ENCODE peak calls at places on chromosome 9, in seven cellular contexts. One of them, this sample, is unnamed.

GRCh38 chr9:135783540-135784245 is 81.7 kb downstream of the KCNT1 start:
- DNase-seq in fibroblast of the aortic adventitia: no peak
- DNase-seq in B cell: no peak
- DNase-seq in right atrium auricular region: no peak
- DNase-seq in choroid plexus epithelial cell: no peak
- DNase-seq in nephron progenitor cell: no peak
- DNase-seq in cardiac fibroblast: no peak
- DNase-seq in this sample: no peak

GRCh38 chr9:70049236-70049635 is 5.6 kb downstream of the MAMDC2 start:
- DNase-seq in fibroblast of the aortic adventitia: peak; percentile 62
- DNase-seq in B cell: no peak
- DNase-seq in right atrium auricular region: peak; percentile 87
- DNase-seq in choroid plexus epithelial cell: peak; percentile 84
- DNase-seq in nephron progenitor cell: no peak
- DNase-seq in cardiac fibroblast: peak; percentile 82
- DNase-seq in this sample: no peak

GRCh38 chr9:112252194-112252593 is 77.1 kb upstream of the SUSD1 start:
- DNase-seq in fibroblast of the aortic adventitia: no peak
- DNase-seq in B cell: no peak
- DNase-seq in right atrium auricular region: no peak
- DNase-seq in choroid plexus epithelial cell: no peak
- DNase-seq in nephron progenitor cell: no peak
- DNase-seq in cardiac fibroblast: no peak
- DNase-seq in this sample: no peak

GRCh38 chr9:83637389-83637788 is 14.4 kb downstream of the IDNK start:
- DNase-seq in fibroblast of the aortic adventitia: no peak
- DNase-seq in B cell: no peak
- DNase-seq in right atrium auricular region: no peak
- DNase-seq in choroid plexus epithelial cell: no peak
- DNase-seq in nephron progenitor cell: no peak
- DNase-seq in cardiac fibroblast: no peak
- DNase-seq in this sample: no peak

GRCh38 chr9:23801523-23801922 is 24.5 kb downstream of the ELAVL2 start:
- DNase-seq in fibroblast of the aortic adventitia: no peak
- DNase-seq in B cell: no peak
- DNase-seq in right atrium auricular region: no peak
- DNase-seq in choroid plexus epithelial cell: no peak
- DNase-seq in nephron progenitor cell: no peak
- DNase-seq in cardiac fibroblast: no peak
- DNase-seq in this sample: no peak

GRCh38 chr9:14205463-14205862 is 108.5 kb downstream of the NFIB start:
- DNase-seq in fibroblast of the aortic adventitia: peak; percentile 96
- DNase-seq in B cell: no peak
- DNase-seq in right atrium auricular region: no peak
- DNase-seq in choroid plexus epithelial cell: peak; percentile 92
- DNase-seq in nephron progenitor cell: no peak
- DNase-seq in cardiac fibroblast: peak; percentile 95
- DNase-seq in this sample: no peak

GRCh38 chr9:91162784-91163440 is 198.8 kb downstream of the AUH start:
- DNase-seq in fibroblast of the aortic adventitia: no peak
- DNase-seq in B cell: no peak
- DNase-seq in right atrium auricular region: peak; percentile 59
- DNase-seq in choroid plexus epithelial cell: no peak
- DNase-seq in nephron progenitor cell: peak; percentile 20
- DNase-seq in cardiac fibroblast: no peak
- DNase-seq in this sample: no peak

GRCh38 chr9:129822825-129823162 is 1.1 kb downstream of the TOR1A start:
- DNase-seq in fibroblast of the aortic adventitia: peak; percentile 29
- DNase-seq in B cell: no peak
- DNase-seq in right atrium auricular region: no peak
- DNase-seq in choroid plexus epithelial cell: peak; percentile 26
- DNase-seq in nephron progenitor cell: no peak
- DNase-seq in cardiac fibroblast: peak; percentile 22
- DNase-seq in this sample: no peak

GRCh38 chr9:113922160-113922559 is 46.1 kb downstream of the ZNF618 start:
- DNase-seq in fibroblast of the aortic adventitia: no peak
- DNase-seq in B cell: no peak
- DNase-seq in right atrium auricular region: peak; percentile 13
- DNase-seq in choroid plexus epithelial cell: peak; percentile 35
- DNase-seq in nephron progenitor cell: no peak
- DNase-seq in cardiac fibroblast: no peak
- DNase-seq in this sample: no peak

GRCh38 chr9:93230601-93231000 is 46.7 kb downstream of the WNK2 start:
- DNase-seq in fibroblast of the aortic adventitia: no peak
- DNase-seq in B cell: no peak
- DNase-seq in right atrium auricular region: no peak
- DNase-seq in choroid plexus epithelial cell: no peak
- DNase-seq in nephron progenitor cell: no peak
- DNase-seq in cardiac fibroblast: no peak
- DNase-seq in this sample: no peak

GRCh38 chr9:20242767-20243166 is 379.5 kb downstream of the MLLT3 start:
- DNase-seq in fibroblast of the aortic adventitia: no peak
- DNase-seq in B cell: no peak
- DNase-seq in right atrium auricular region: no peak
- DNase-seq in choroid plexus epithelial cell: no peak
- DNase-seq in nephron progenitor cell: no peak
- DNase-seq in cardiac fibroblast: no peak
- DNase-seq in this sample: no peak

GRCh38 chr9:37839491-37840461 is 39.2 kb downstream of the DCAF10 start:
- DNase-seq in fibroblast of the aortic adventitia: peak; percentile 46
- DNase-seq in B cell: no peak
- DNase-seq in right atrium auricular region: no peak
- DNase-seq in choroid plexus epithelial cell: peak; percentile 11
- DNase-seq in nephron progenitor cell: no peak
- DNase-seq in cardiac fibroblast: peak; percentile 46
- DNase-seq in this sample: no peak

GRCh38 chr9:113508111-113508749 is 44.7 kb downstream of the RGS3 start:
- DNase-seq in fibroblast of the aortic adventitia: peak; percentile 13
- DNase-seq in B cell: peak; percentile 33
- DNase-seq in right atrium auricular region: no peak
- DNase-seq in choroid plexus epithelial cell: peak; percentile 19
- DNase-seq in nephron progenitor cell: no peak
- DNase-seq in cardiac fibroblast: no peak
- DNase-seq in this sample: no peak

GRCh38 chr9:90003046-90003355 is 398.2 kb downstream of the GADD45G start:
- DNase-seq in fibroblast of the aortic adventitia: peak; percentile 13
- DNase-seq in B cell: no peak
- DNase-seq in right atrium auricular region: no peak
- DNase-seq in choroid plexus epithelial cell: no peak
- DNase-seq in nephron progenitor cell: no peak
- DNase-seq in cardiac fibroblast: no peak
- DNase-seq in this sample: no peak

DNA sequence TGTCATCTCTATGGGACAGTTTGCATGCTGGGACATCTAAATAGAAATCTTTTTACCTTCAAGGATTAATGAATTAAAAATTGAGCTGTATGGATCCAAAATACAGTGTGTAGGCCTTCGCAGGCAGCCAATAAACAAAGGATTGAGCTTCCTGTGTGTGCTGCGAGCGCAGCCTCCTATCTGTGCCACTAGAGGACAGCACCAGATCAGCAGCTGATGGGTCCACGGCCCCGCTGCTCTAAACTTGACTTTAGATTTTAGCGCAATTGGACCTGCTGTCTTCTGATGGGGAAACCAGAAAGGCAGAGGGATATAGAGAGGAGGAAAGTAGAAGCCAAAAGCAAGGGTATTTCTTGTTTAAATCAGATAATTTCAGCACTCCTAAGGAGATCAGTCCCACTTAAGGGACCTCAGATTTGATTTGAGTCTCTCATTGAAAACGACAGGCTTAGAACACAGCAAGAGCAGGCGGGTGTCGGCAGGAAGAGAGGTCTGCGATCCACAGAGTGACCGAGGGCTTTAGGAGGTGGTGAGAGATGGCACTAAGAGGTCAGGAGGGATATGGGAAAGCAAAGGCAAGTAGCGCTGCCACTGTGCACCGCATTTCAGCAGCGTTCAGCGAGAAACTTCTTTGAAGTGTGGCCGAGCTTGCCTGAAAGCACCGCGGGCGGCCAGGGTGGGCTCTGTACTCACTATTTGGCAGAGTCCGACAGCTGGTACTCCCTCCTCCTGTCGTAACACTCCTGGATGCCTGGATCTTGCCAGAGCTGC is 214.3 kb downstream of the GNA14 start:
- DNase-seq in fibroblast of the aortic adventitia: peak; percentile 80
- DNase-seq in B cell: no peak
- DNase-seq in right atrium auricular region: no peak
- DNase-seq in choroid plexus epithelial cell: peak; percentile 91
- DNase-seq in nephron progenitor cell: peak; percentile 56
- DNase-seq in cardiac fibroblast: peak; percentile 84
- DNase-seq in this sample: no peak
- TF ChIP-seq CTCF in fibroblast of the aortic adventitia: peak; percentile 100
- TF ChIP-seq CTCF in B cell: peak; percentile 72
- TF ChIP-seq CTCF in right atrium auricular region: peak; percentile 85
- TF ChIP-seq CTCF in choroid plexus epithelial cell: peak; percentile 100
- TF ChIP-seq CTCF in nephron progenitor cell: peak; percentile 99
- TF ChIP-seq CTCF in cardiac fibroblast: peak; percentile 100
- TF ChIP-seq CTCF in this sample: no peak

GRCh38 chr9:36632892-36633291 is 60.2 kb downstream of the MELK start:
- DNase-seq in fibroblast of the aortic adventitia: peak; percentile 70
- DNase-seq in B cell: no peak
- DNase-seq in right atrium auricular region: no peak
- DNase-seq in choroid plexus epithelial cell: peak; percentile 73
- DNase-seq in nephron progenitor cell: no peak
- DNase-seq in cardiac fibroblast: peak; percentile 64
- DNase-seq in this sample: no peak
- TF ChIP-seq CTCF in fibroblast of the aortic adventitia: peak; percentile 57
- TF ChIP-seq CTCF in B cell: peak; percentile 75
- TF ChIP-seq CTCF in right atrium auricular region: no peak
- TF ChIP-seq CTCF in choroid plexus epithelial cell: peak; percentile 62
- TF ChIP-seq CTCF in nephron progenitor cell: peak; percentile 50
- TF ChIP-seq CTCF in cardiac fibroblast: peak; percentile 49
- TF ChIP-seq CTCF in this sample: no peak

GRCh38 chr9:124133752-124134151 is 122.2 kb downstream of the LHX2 start:
- DNase-seq in fibroblast of the aortic adventitia: peak; percentile 44
- DNase-seq in B cell: peak; percentile 41
- DNase-seq in right atrium auricular region: no peak
- DNase-seq in choroid plexus epithelial cell: peak; percentile 58
- DNase-seq in nephron progenitor cell: peak; percentile 10
- DNase-seq in cardiac fibroblast: peak; percentile 67
- DNase-seq in this sample: no peak
- TF ChIP-seq CTCF in fibroblast of the aortic adventitia: peak; percentile 43
- TF ChIP-seq CTCF in B cell: no peak
- TF ChIP-seq CTCF in right atrium auricular region: no peak
- TF ChIP-seq CTCF in choroid plexus epithelial cell: peak; percentile 66
- TF ChIP-seq CTCF in nephron progenitor cell: no peak
- TF ChIP-seq CTCF in cardiac fibroblast: peak; percentile 50
- TF ChIP-seq CTCF in this sample: no peak

GRCh38 chr9:12554636-12555035 is 138.5 kb upstream of the TYRP1 start:
- DNase-seq in fibroblast of the aortic adventitia: peak; percentile 9
- DNase-seq in B cell: no peak
- DNase-seq in right atrium auricular region: no peak
- DNase-seq in choroid plexus epithelial cell: peak; percentile 53
- DNase-seq in nephron progenitor cell: peak; percentile 5
- DNase-seq in cardiac fibroblast: peak; percentile 1
- DNase-seq in this sample: no peak
- TF ChIP-seq CTCF in fibroblast of the aortic adventitia: no peak
- TF ChIP-seq CTCF in B cell: no peak
- TF ChIP-seq CTCF in right atrium auricular region: no peak
- TF ChIP-seq CTCF in choroid plexus epithelial cell: peak; percentile 52
- TF ChIP-seq CTCF in nephron progenitor cell: no peak
- TF ChIP-seq CTCF in cardiac fibroblast: no peak
- TF ChIP-seq CTCF in this sample: no peak

GRCh38 chr9:99023831-99024230 is 80.1 kb downstream of the COL15A1 start:
- DNase-seq in fibroblast of the aortic adventitia: peak; percentile 46
- DNase-seq in B cell: no peak
- DNase-seq in right atrium auricular region: peak; percentile 76
- DNase-seq in choroid plexus epithelial cell: peak; percentile 86
- DNase-seq in nephron progenitor cell: no peak
- DNase-seq in cardiac fibroblast: peak; percentile 54
- DNase-seq in this sample: no peak

GRCh38 chr9:99020786-99021436 is 77.2 kb downstream of the COL15A1 start:
- DNase-seq in fibroblast of the aortic adventitia: no peak
- DNase-seq in B cell: no peak
- DNase-seq in right atrium auricular region: peak; percentile 44
- DNase-seq in choroid plexus epithelial cell: peak; percentile 63
- DNase-seq in nephron progenitor cell: no peak
- DNase-seq in cardiac fibroblast: no peak
- DNase-seq in this sample: no peak

GRCh38 chr9:99021512-99021911 is 77.8 kb downstream of the COL15A1 start:
- DNase-seq in fibroblast of the aortic adventitia: no peak
- DNase-seq in B cell: no peak
- DNase-seq in right atrium auricular region: peak; percentile 43
- DNase-seq in choroid plexus epithelial cell: no peak
- DNase-seq in nephron progenitor cell: no peak
- DNase-seq in cardiac fibroblast: no peak
- DNase-seq in this sample: no peak

GRCh38 chr9:99024959-99025358 is 80.0 kb upstream of the TGFBR1 start:
- DNase-seq in fibroblast of the aortic adventitia: no peak
- DNase-seq in B cell: no peak
- DNase-seq in right atrium auricular region: peak; percentile 13
- DNase-seq in choroid plexus epithelial cell: peak; percentile 86
- DNase-seq in nephron progenitor cell: no peak
- DNase-seq in cardiac fibroblast: peak; percentile 83
- DNase-seq in this sample: no peak

GRCh38 chr9:99023229-99023628 is 79.5 kb downstream of the COL15A1 start:
- DNase-seq in fibroblast of the aortic adventitia: no peak
- DNase-seq in B cell: no peak
- DNase-seq in right atrium auricular region: peak; percentile 60
- DNase-seq in choroid plexus epithelial cell: no peak
- DNase-seq in nephron progenitor cell: no peak
- DNase-seq in cardiac fibroblast: no peak
- DNase-seq in this sample: no peak
- TF ChIP-seq CTCF in fibroblast of the aortic adventitia: no peak
- TF ChIP-seq CTCF in B cell: no peak
- TF ChIP-seq CTCF in right atrium auricular region: no peak
- TF ChIP-seq CTCF in choroid plexus epithelial cell: no peak
- TF ChIP-seq CTCF in nephron progenitor cell: no peak
- TF ChIP-seq CTCF in cardiac fibroblast: no peak
- TF ChIP-seq CTCF in this sample: no peak